ENCODE peak calls at places on chromosomes 11 and 22, in eight cellular contexts. One of them, this sample, is unnamed.

GRCh38 chr11:8017894-8018741 is 31.0 kb downstream of the EIF3F start:
- DNase-seq in substantia nigra: no peak
- DNase-seq in mucosa of gallbladder: no peak
- DNase-seq in A673: peak; percentile 7
- DNase-seq in HEK293T: no peak
- DNase-seq in MCF 10A: no peak
- DNase-seq in body of pancreas: no peak
- DNase-seq in NCI-H2029: peak; percentile 19
- DNase-seq in this sample: no peak

GRCh38 chr22:40123387-40123786 is 54.3 kb upstream of the TNRC6B start:
- DNase-seq in A673: peak; percentile 49
- DNase-seq in HEK293T: peak; percentile 32
- DNase-seq in NCI-H2029: no peak
- DNase-seq in mucosa of gallbladder: no peak
- DNase-seq in substantia nigra: no peak
- DNase-seq in MCF 10A: no peak
- DNase-seq in body of pancreas: no peak
- DNase-seq in this sample: no peak

GRCh38 chr11:46348566-46348981 is 1.3 kb downstream of the DGKZ start:
- DNase-seq in body of pancreas: peak; percentile 66
- DNase-seq in MCF 10A: no peak
- DNase-seq in A673: no peak
- DNase-seq in HEK293T: no peak
- DNase-seq in substantia nigra: no peak
- DNase-seq in mucosa of gallbladder: no peak
- DNase-seq in NCI-H2029: no peak
- DNase-seq in this sample: no peak

GRCh38 chr11:103798456-103798855 is 238.0 kb upstream of the DDI1 start:
- DNase-seq in MCF 10A: no peak
- DNase-seq in NCI-H2029: no peak
- DNase-seq in HEK293T: no peak
- DNase-seq in A673: peak; percentile 21
- DNase-seq in body of pancreas: no peak
- DNase-seq in mucosa of gallbladder: no peak
- DNase-seq in substantia nigra: no peak
- DNase-seq in this sample: no peak

GRCh38 chr11:132312616-132313210 is 942.3 kb downstream of the NTM start:
- DNase-seq in mucosa of gallbladder: no peak
- DNase-seq in body of pancreas: no peak
- DNase-seq in HEK293T: peak; percentile 61
- DNase-seq in A673: peak; percentile 49
- DNase-seq in substantia nigra: peak; percentile 15
- DNase-seq in MCF 10A: peak; percentile 0
- DNase-seq in NCI-H2029: no peak
- DNase-seq in this sample: peak; percentile 27

GRCh38 chr11:125397421-125397820 is 98.6 kb downstream of the FEZ1 start:
- DNase-seq in substantia nigra: no peak
- DNase-seq in body of pancreas: no peak
- DNase-seq in mucosa of gallbladder: no peak
- DNase-seq in MCF 10A: no peak
- DNase-seq in NCI-H2029: no peak
- DNase-seq in HEK293T: no peak
- DNase-seq in A673: no peak
- DNase-seq in this sample: no peak

GRCh38 chr11:117203069-117203407 is 3.9 kb downstream of the TAGLN start:
- DNase-seq in A673: no peak
- DNase-seq in mucosa of gallbladder: no peak
- DNase-seq in MCF 10A: no peak
- DNase-seq in body of pancreas: no peak
- DNase-seq in substantia nigra: no peak
- DNase-seq in HEK293T: no peak
- DNase-seq in NCI-H2029: no peak
- DNase-seq in this sample: no peak

GRCh38 chr11:130400793-130401483 is 27.5 kb downstream of the ADAMTS8 start:
- DNase-seq in substantia nigra: no peak
- DNase-seq in MCF 10A: no peak
- DNase-seq in A673: no peak
- DNase-seq in mucosa of gallbladder: no peak
- DNase-seq in HEK293T: no peak
- DNase-seq in NCI-H2029: no peak
- DNase-seq in body of pancreas: no peak
- DNase-seq in this sample: no peak

GRCh38 chr11:57792060-57792541 is 30.5 kb downstream of the CTNND1 start:
- DNase-seq in HEK293T: no peak
- DNase-seq in mucosa of gallbladder: peak; percentile 81
- DNase-seq in A673: no peak
- DNase-seq in MCF 10A: peak; percentile 49
- DNase-seq in body of pancreas: peak; percentile 58
- DNase-seq in NCI-H2029: no peak
- DNase-seq in substantia nigra: peak; percentile 78
- DNase-seq in this sample: peak; percentile 68

GRCh38 chr11:69727266-69727665 is 23.4 kb upstream of the FGF19 start:
- DNase-seq in body of pancreas: no peak
- DNase-seq in HEK293T: no peak
- DNase-seq in mucosa of gallbladder: no peak
- DNase-seq in NCI-H2029: no peak
- DNase-seq in substantia nigra: no peak
- DNase-seq in MCF 10A: no peak
- DNase-seq in A673: no peak
- DNase-seq in this sample: no peak

GRCh38 chr22:39439170-39439569 is 17.6 kb upstream of the MGAT3 start:
- DNase-seq in A673: no peak
- DNase-seq in mucosa of gallbladder: no peak
- DNase-seq in MCF 10A: peak; percentile 54
- DNase-seq in NCI-H2029: no peak
- DNase-seq in substantia nigra: no peak
- DNase-seq in HEK293T: no peak
- DNase-seq in body of pancreas: no peak
- DNase-seq in this sample: no peak

GRCh38 chr22:30408388-30409101 is 11.7 kb downstream of the SEC14L2 start:
- DNase-seq in NCI-H2029: no peak
- DNase-seq in body of pancreas: no peak
- DNase-seq in HEK293T: no peak
- DNase-seq in mucosa of gallbladder: no peak
- DNase-seq in MCF 10A: peak; percentile 92
- DNase-seq in A673: no peak
- DNase-seq in substantia nigra: no peak
- DNase-seq in this sample: no peak

GRCh38 chr11:65492637-65493366 is 6.0 kb upstream of the MALAT1 start:
- DNase-seq in A673: peak; percentile 94
- DNase-seq in substantia nigra: peak; percentile 73
- DNase-seq in HEK293T: no peak
- DNase-seq in body of pancreas: peak; percentile 71
- DNase-seq in mucosa of gallbladder: peak; percentile 85
- DNase-seq in NCI-H2029: no peak
- DNase-seq in MCF 10A: peak; percentile 93
- DNase-seq in this sample: no peak

GRCh38 chr22:45587638-45588481 is 83.8 kb upstream of the ATXN10 start:
- DNase-seq in mucosa of gallbladder: no peak
- DNase-seq in body of pancreas: no peak
- DNase-seq in NCI-H2029: no peak
- DNase-seq in HEK293T: no peak
- DNase-seq in MCF 10A: no peak
- DNase-seq in A673: no peak
- DNase-seq in substantia nigra: no peak
- DNase-seq in this sample: no peak

GRCh38 chr11:17135934-17136683 is 58.6 kb upstream of the RPS13 start:
- DNase-seq in substantia nigra: no peak
- DNase-seq in HEK293T: no peak
- DNase-seq in MCF 10A: no peak
- DNase-seq in NCI-H2029: no peak
- DNase-seq in mucosa of gallbladder: no peak
- DNase-seq in body of pancreas: no peak
- DNase-seq in A673: peak; percentile 9
- DNase-seq in this sample: no peak

GRCh38 chr11:113773092-113773415 is 438 bp downstream of the ZW10 start:
- DNase-seq in NCI-H2029: peak; percentile 27
- DNase-seq in A673: peak; percentile 48
- DNase-seq in MCF 10A: no peak
- DNase-seq in substantia nigra: no peak
- DNase-seq in body of pancreas: peak; percentile 29
- DNase-seq in HEK293T: peak; percentile 54
- DNase-seq in mucosa of gallbladder: no peak
- DNase-seq in this sample: no peak

GRCh38 chr11:95512682-95513081 is 276.9 kb downstream of the FAM76B start:
- DNase-seq in A673: peak; percentile 24
- DNase-seq in body of pancreas: peak; percentile 24
- DNase-seq in substantia nigra: no peak
- DNase-seq in MCF 10A: peak; percentile 86
- DNase-seq in mucosa of gallbladder: peak; percentile 65
- DNase-seq in HEK293T: no peak
- DNase-seq in NCI-H2029: no peak
- DNase-seq in this sample: no peak

GRCh38 chr11:126072141-126072741 is 9.6 kb upstream of the CDON start:
- DNase-seq in MCF 10A: no peak
- DNase-seq in A673: peak; percentile 85
- DNase-seq in mucosa of gallbladder: no peak
- DNase-seq in substantia nigra: no peak
- DNase-seq in body of pancreas: no peak
- DNase-seq in NCI-H2029: peak; percentile 50
- DNase-seq in HEK293T: no peak
- DNase-seq in this sample: no peak

GRCh38 chr11:118705796-118706545 is 26.5 kb upstream of the TREH start:
- DNase-seq in MCF 10A: no peak
- DNase-seq in body of pancreas: no peak
- DNase-seq in NCI-H2029: no peak
- DNase-seq in HEK293T: no peak
- DNase-seq in mucosa of gallbladder: no peak
- DNase-seq in substantia nigra: peak; percentile 24
- DNase-seq in A673: no peak
- DNase-seq in this sample: no peak

GRCh38 chr22:39598017-39598965 is 27.7 kb downstream of the CACNA1I start:
- DNase-seq in body of pancreas: peak; percentile 86
- DNase-seq in NCI-H2029: peak; percentile 74
- DNase-seq in HEK293T: peak; percentile 79
- DNase-seq in MCF 10A: peak; percentile 38
- DNase-seq in A673: no peak
- DNase-seq in substantia nigra: no peak
- DNase-seq in mucosa of gallbladder: peak; percentile 65
- DNase-seq in this sample: peak; percentile 39

GRCh38 chr11:94558932-94559331 is 8.2 kb upstream of the PIWIL4 start:
- DNase-seq in A673: peak; percentile 69
- DNase-seq in body of pancreas: no peak
- DNase-seq in NCI-H2029: no peak
- DNase-seq in substantia nigra: no peak
- DNase-seq in mucosa of gallbladder: no peak
- DNase-seq in MCF 10A: no peak
- DNase-seq in HEK293T: no peak
- DNase-seq in this sample: no peak

GRCh38 chr22:37166675-37167066 is 17.0 kb upstream of the IL2RB start:
- DNase-seq in mucosa of gallbladder: peak; percentile 85
- DNase-seq in substantia nigra: peak; percentile 76
- DNase-seq in MCF 10A: peak; percentile 75
- DNase-seq in A673: peak; percentile 75
- DNase-seq in body of pancreas: peak; percentile 86
- DNase-seq in HEK293T: peak; percentile 94
- DNase-seq in NCI-H2029: peak; percentile 30
- DNase-seq in this sample: peak; percentile 66

GRCh38 chr22:22877523-22878210 is 9.9 kb upstream of the IGLL5 start:
- DNase-seq in HEK293T: peak; percentile 89
- DNase-seq in body of pancreas: peak; percentile 50
- DNase-seq in NCI-H2029: peak; percentile 28
- DNase-seq in mucosa of gallbladder: peak; percentile 67
- DNase-seq in substantia nigra: peak; percentile 14
- DNase-seq in A673: peak; percentile 76
- DNase-seq in MCF 10A: peak; percentile 83
- DNase-seq in this sample: no peak

GRCh38 chr22:37254867-37255233 is 10.8 kb upstream of the RAC2 start:
- DNase-seq in A673: no peak
- DNase-seq in HEK293T: no peak
- DNase-seq in body of pancreas: no peak
- DNase-seq in MCF 10A: peak; percentile 50
- DNase-seq in substantia nigra: no peak
- DNase-seq in mucosa of gallbladder: no peak
- DNase-seq in NCI-H2029: no peak
- DNase-seq in this sample: no peak

GRCh38 chr11:95788921-95789505 is 569 bp downstream of the FAM76B start:
- DNase-seq in A673: peak; percentile 75
- DNase-seq in substantia nigra: peak; percentile 26
- DNase-seq in NCI-H2029: no peak
- DNase-seq in MCF 10A: peak; percentile 29
- DNase-seq in mucosa of gallbladder: peak; percentile 10
- DNase-seq in HEK293T: peak; percentile 40
- DNase-seq in body of pancreas: peak; percentile 5
- DNase-seq in this sample: no peak

GRCh38 chr22:42655693-42656092 is 6.5 kb upstream of the CYB5R3 start:
- DNase-seq in MCF 10A: no peak
- DNase-seq in body of pancreas: no peak
- DNase-seq in mucosa of gallbladder: no peak
- DNase-seq in NCI-H2029: peak; percentile 86
- DNase-seq in HEK293T: no peak
- DNase-seq in A673: no peak
- DNase-seq in substantia nigra: no peak
- DNase-seq in this sample: peak; percentile 67

GRCh38 chr11:96215826-96216225 is 127.2 kb downstream of the MAML2 start:
- DNase-seq in NCI-H2029: no peak
- DNase-seq in A673: no peak
- DNase-seq in mucosa of gallbladder: no peak
- DNase-seq in MCF 10A: no peak
- DNase-seq in body of pancreas: no peak
- DNase-seq in substantia nigra: no peak
- DNase-seq in HEK293T: no peak
- DNase-seq in this sample: no peak

GRCh38 chr11:17515443-17516176 is 28.6 kb downstream of the USH1C start:
- DNase-seq in NCI-H2029: no peak
- DNase-seq in HEK293T: no peak
- DNase-seq in mucosa of gallbladder: no peak
- DNase-seq in MCF 10A: no peak
- DNase-seq in substantia nigra: no peak
- DNase-seq in body of pancreas: no peak
- DNase-seq in A673: no peak
- DNase-seq in this sample: no peak

GRCh38 chr11:96242191-96242845 is 100.7 kb downstream of the MAML2 start:
- DNase-seq in NCI-H2029: no peak
- DNase-seq in A673: peak; percentile 58
- DNase-seq in MCF 10A: peak; percentile 72
- DNase-seq in mucosa of gallbladder: no peak
- DNase-seq in body of pancreas: no peak
- DNase-seq in HEK293T: no peak
- DNase-seq in substantia nigra: no peak
- DNase-seq in this sample: no peak

GRCh38 chr11:75429902-75430691 is 2.9 kb downstream of the KLHL35 start:
- DNase-seq in MCF 10A: no peak
- DNase-seq in substantia nigra: peak; percentile 33
- DNase-seq in NCI-H2029: peak; percentile 62
- DNase-seq in body of pancreas: peak; percentile 77
- DNase-seq in mucosa of gallbladder: peak; percentile 49
- DNase-seq in A673: peak; percentile 84
- DNase-seq in HEK293T: no peak
- DNase-seq in this sample: no peak

GRCh38 chr22:37224757-37225420 is 12.6 kb upstream of the SSTR3 start:
- DNase-seq in MCF 10A: no peak
- DNase-seq in NCI-H2029: no peak
- DNase-seq in A673: no peak
- DNase-seq in HEK293T: no peak
- DNase-seq in substantia nigra: no peak
- DNase-seq in mucosa of gallbladder: no peak
- DNase-seq in body of pancreas: no peak
- DNase-seq in this sample: no peak